ENCODE peak calls at places on chromosome 15, in five cellular contexts. U, I, S, C and D are unnamed samples.
A peak's percentile ranks its signal among the peaks of the same experiment; 100 is the strongest.

GRCh38 chr15:63462053-63462452 is 42.3 kb upstream of the USP3 start:
- DNase-seq in U (no peak), S (no peak), I (no peak), C (no peak), D (no peak)

GRCh38 chr15:42775431-42775830 is 38.5 kb upstream of the CDAN1 start:
- DNase-seq in U (no peak), S (no peak), I (no peak), C (no peak), D (no peak)

GRCh38 chr15:87633471-87633870 is 623.1 kb downstream of the NTRK3 start:
- DNase-seq in C (no peak), S (no peak), U (no peak), I (no peak), D (no peak)

GRCh38 chr15:100759116-100759515 is 120.5 kb upstream of the ALDH1A3 start:
- DNase-seq in C (no peak), I (no peak), U (no peak), S (no peak), D (no peak)

GRCh38 chr15:90184786-90185704 is 16.1 kb upstream of the SEMA4B start:
- DNase-seq in I (peak; percentile 83), U (peak; percentile 67), C (peak; percentile 79), S (peak; percentile 95), D (no peak)

GRCh38 chr15:43880406-43881184 is 53.8 kb downstream of the WDR76 start:
- DNase-seq in C (no peak), I (no peak), S (peak; percentile 12), U (no peak), D (no peak)

GRCh38 chr15:55606214-55606613 is 18.1 kb upstream of the PYGO1 start:
- DNase-seq in S (no peak), U (no peak), C (no peak), I (no peak), D (no peak)

GRCh38 chr15:67957435-67958139 is 96.5 kb upstream of the PIAS1 start:
- DNase-seq in C (no peak), S (no peak), U (no peak), I (no peak), D (no peak)

GRCh38 chr15:92383528-92384326 is 10.0 kb upstream of the ST8SIA2 start:
- DNase-seq in S (no peak), C (no peak), U (no peak), I (peak; percentile 88), D (no peak)

GRCh38 chr15:87672309-87672897 is 584.1 kb downstream of the NTRK3 start:
- DNase-seq in C (no peak), U (peak; percentile 32), I (peak; percentile 68), S (no peak), D (no peak)

GRCh38 chr15:75107905-75108838 is 84.8 kb downstream of the PPCDC start:
- DNase-seq in S (peak; percentile 79), U (no peak), I (no peak), C (peak; percentile 82), D (no peak)

GRCh38 chr15:63057454-63058335 is 15.1 kb downstream of the TPM1 start:
- DNase-seq in C (no peak), S (no peak), I (no peak), U (no peak), D (no peak)

GRCh38 chr15:37107754-37108724 is 7.7 kb upstream of the MEIS2 start:
- DNase-seq in C (no peak), U (no peak), I (no peak), S (no peak), D (no peak)

GRCh38 chr15:37106490-37107001 is 6.2 kb upstream of the MEIS2 start:
- DNase-seq in I (peak; percentile 72), C (no peak), S (peak; percentile 82), U (peak; percentile 66), D (no peak)

GRCh38 chr15:37105795-37106333 is 5.5 kb upstream of the MEIS2 start:
- DNase-seq in S (no peak), U (no peak), C (no peak), I (no peak), D (no peak)

GRCh38 chr15:37108725-37109124 is 8.4 kb upstream of the MEIS2 start:
- DNase-seq in S (no peak), C (no peak), I (no peak), U (no peak), D (no peak)

GRCh38 chr15:37107071-37107753 is 6.9 kb upstream of the MEIS2 start:
- DNase-seq in S (peak; percentile 70), U (no peak), I (no peak), C (no peak), D (no peak)
- H3K27ac ChIP-seq in S (peak overlapping the region; percentile 89), U (peak overlapping the region; percentile 76), I (no peak overlapping the region), C (no peak overlapping the region), D (peak overlapping the region; percentile 88)

DNA sequence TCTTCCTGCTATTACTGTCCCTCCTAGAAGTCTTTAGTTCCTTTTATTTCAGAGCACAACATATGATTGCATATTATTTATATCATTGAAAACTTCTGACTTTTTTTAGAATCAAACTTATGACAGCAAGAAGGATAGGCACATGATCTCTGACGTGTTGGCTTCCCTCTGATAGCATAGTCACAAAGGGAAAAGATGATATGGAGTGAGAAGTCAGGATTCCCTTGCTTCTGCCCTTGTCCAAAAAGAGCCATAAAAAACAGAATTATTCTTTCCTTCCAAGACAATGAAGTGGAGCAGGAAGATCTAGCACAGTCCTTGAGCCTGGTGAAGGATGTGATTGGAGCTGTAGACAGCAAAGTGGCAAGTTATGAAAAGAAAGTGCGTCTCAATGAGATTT is 71.9 kb downstream of the KLHL25 start:
- DNase-seq in S (no peak), C (no peak), I (no peak), U (no peak), D (no peak)
- H3K27ac ChIP-seq in S (no peak overlapping the region), C (peak overlapping the region; percentile 26), I (no peak overlapping the region), U (no peak overlapping the region), D (peak overlapping the region; percentile 18)

GRCh38 chr15:64810499-64811326 is 14.7 kb downstream of the PIF1 start:
- DNase-seq in U (no peak), C (no peak), I (peak; percentile 78), S (no peak), D (no peak)

GRCh38 chr15:64813075-64813474 is 12.4 kb downstream of the PIF1 start:
- DNase-seq in S (no peak), U (no peak), I (no peak), C (no peak), D (no peak)

GRCh38 chr15:64816452-64816851 is 9.0 kb downstream of the PIF1 start:
- DNase-seq in S (no peak), I (no peak), U (no peak), C (no peak), D (no peak)
- H3K27ac ChIP-seq in S (no peak overlapping the region), I (no peak overlapping the region), U (no peak overlapping the region), C (no peak overlapping the region), D (no peak overlapping the region)

GRCh38 chr15:80850941-80851451 is 71.8 kb downstream of the CEMIP start:
- DNase-seq in I (no peak), U (no peak), C (no peak), S (peak; percentile 53), D (no peak)
- H3K27ac ChIP-seq in I (no peak overlapping the region), U (no peak overlapping the region), C (no peak overlapping the region), S (no peak overlapping the region), D (no peak overlapping the region)

DNA sequence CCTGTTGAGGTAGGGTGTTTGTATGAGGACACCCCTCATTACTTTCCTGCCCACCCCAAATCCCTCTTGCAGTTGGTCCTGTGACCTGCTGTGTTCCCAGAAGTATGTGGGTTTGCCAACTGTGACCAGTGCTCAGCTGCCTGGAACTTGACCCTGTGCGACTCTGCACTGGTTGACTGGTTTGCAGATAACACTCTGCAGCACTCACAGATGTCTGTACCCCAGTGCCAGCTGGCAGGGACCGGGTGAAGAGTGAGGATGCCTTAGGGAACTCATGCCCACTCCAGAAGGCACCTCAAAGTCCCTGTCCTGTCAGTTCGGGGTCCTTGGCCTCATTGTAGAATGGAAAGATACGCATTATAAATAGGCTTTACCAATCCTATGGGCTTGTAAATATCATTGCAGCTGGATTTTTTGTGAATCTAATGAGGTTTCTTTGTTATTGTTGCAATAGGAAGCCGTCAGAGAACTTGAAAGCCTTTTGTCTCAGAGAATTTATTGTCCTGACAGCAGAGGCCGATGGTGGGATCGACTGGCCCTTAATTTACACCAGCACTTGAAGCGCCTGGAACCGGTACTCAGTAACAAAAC is 18.2 kb downstream of the FAN1 start:
- DNase-seq in I (peak; percentile 61), C (no peak), U (peak; percentile 87), S (no peak), D (no peak)
- H3K27ac ChIP-seq in I (peak overlapping the region; percentile 91), C (no peak overlapping the region), U (peak overlapping the region; percentile 96), S (peak overlapping the region; percentile 82), D (no peak overlapping the region)

GRCh38 chr15:41482070-41482469 is 11.6 kb upstream of the ITPKA start:
- DNase-seq in S (peak; percentile 4), C (no peak), U (no peak), I (no peak), D (no peak)
- H3K27ac ChIP-seq in S (no peak overlapping the region), C (no peak overlapping the region), U (no peak overlapping the region), I (no peak overlapping the region), D (no peak overlapping the region)

GRCh38 chr15:99117563-99118257 is 12.8 kb downstream of the SYNM start:
- DNase-seq in U (peak; percentile 26), C (no peak), S (peak; percentile 36), I (no peak), D (no peak)

GRCh38 chr15:99118801-99119546 is 14.1 kb downstream of the SYNM start:
- DNase-seq in C (no peak), S (peak; percentile 60), U (no peak), I (no peak), D (no peak)

GRCh38 chr15:99118258-99118632 is 13.4 kb downstream of the SYNM start:
- DNase-seq in S (peak; percentile 26), I (no peak), C (no peak), U (no peak), D (no peak)

GRCh38 chr15:99115300-99116215 is 10.7 kb downstream of the SYNM start:
- DNase-seq in U (no peak), S (peak; percentile 59), C (no peak), I (no peak), D (no peak)

GRCh38 chr15:99117111-99117510 is 12.2 kb downstream of the SYNM start:
- DNase-seq in I (no peak), S (peak; percentile 33), C (no peak), U (no peak), D (no peak)
- H3K27ac ChIP-seq in I (no peak overlapping the region), S (no peak overlapping the region), C (no peak overlapping the region), U (peak overlapping the region; percentile 44), D (peak overlapping the region; percentile 98)

DNA sequence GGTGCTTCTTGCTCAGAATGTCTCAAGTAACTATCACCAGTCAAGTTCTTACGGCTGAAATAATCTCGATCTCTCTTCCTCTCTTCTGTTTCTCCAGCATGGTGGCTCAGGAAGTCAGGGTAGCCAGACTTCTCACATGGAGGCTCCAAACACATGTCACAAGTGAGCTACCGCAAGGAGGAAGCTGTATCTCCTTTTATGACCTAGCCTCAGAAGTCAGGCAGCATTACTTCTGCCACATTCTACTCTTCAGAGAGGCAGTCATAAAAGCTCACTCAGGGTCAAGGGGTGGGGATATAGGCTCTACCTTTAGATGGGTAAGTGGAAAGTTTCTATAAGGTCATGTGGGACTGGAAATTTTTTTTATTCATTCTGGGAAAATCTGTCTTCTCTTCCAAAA is 86.6 kb upstream of the NEO1 start:
- DNase-seq in C (no peak), S (no peak), I (no peak), U (no peak), D (peak; percentile 83)
- H3K27ac ChIP-seq in C (no peak overlapping the region), S (no peak overlapping the region), I (no peak overlapping the region), U (no peak overlapping the region), D (no peak overlapping the region)